ENCODE peak calls at places on chromosome 7, in five cellular contexts. One of them, this sample, is unnamed.

GRCh38 chr7:93914581-93915066 is 6.9 kb upstream of the GNG11 start:
- DNase-seq in HepG2: no peak
- DNase-seq in K562: no peak
- DNase-seq in H1: no peak
- DNase-seq in GM12878: no peak
- DNase-seq in this sample: peak

GRCh38 chr7:39181398-39181797 is 203.7 kb downstream of the POU6F2 start:
- DNase-seq in HepG2: no peak
- DNase-seq in K562: no peak
- DNase-seq in H1: no peak
- DNase-seq in GM12878: no peak
- DNase-seq in this sample: no peak

GRCh38 chr7:115116773-115117715 is 195.2 kb downstream of the MDFIC start:
- DNase-seq in HepG2: peak
- DNase-seq in K562: no peak
- DNase-seq in H1: no peak
- DNase-seq in GM12878: no peak
- DNase-seq in this sample: no peak

GRCh38 chr7:12386237-12386839 is 17.3 kb downstream of the VWDE start:
- DNase-seq in HepG2: no peak
- DNase-seq in K562: no peak
- DNase-seq in H1: no peak
- DNase-seq in GM12878: no peak
- DNase-seq in this sample: no peak

GRCh38 chr7:73366127-73366526 is 38.2 kb downstream of the FKBP6 start:
- DNase-seq in HepG2: no peak
- DNase-seq in K562: no peak
- DNase-seq in H1: no peak
- DNase-seq in GM12878: no peak
- DNase-seq in this sample: no peak

GRCh38 chr7:148318838-148319237 is 271.7 kb upstream of the C7orf33 start:
- DNase-seq in HepG2: no peak
- DNase-seq in K562: no peak
- DNase-seq in H1: no peak
- DNase-seq in GM12878: no peak
- DNase-seq in this sample: no peak

GRCh38 chr7:115707684-115708341 is 322.8 kb downstream of the TFEC start:
- DNase-seq in HepG2: no peak
- DNase-seq in K562: no peak
- DNase-seq in H1: no peak
- DNase-seq in GM12878: no peak
- DNase-seq in this sample: no peak

GRCh38 chr7:115198143-115198542 is 276.2 kb downstream of the MDFIC start:
- DNase-seq in HepG2: no peak
- DNase-seq in K562: no peak
- DNase-seq in H1: no peak
- DNase-seq in GM12878: no peak
- DNase-seq in this sample: no peak

GRCh38 chr7:83161186-83161585 is 1.5 kb downstream of the PCLO start:
- DNase-seq in HepG2: no peak
- DNase-seq in K562: no peak
- DNase-seq in H1: no peak
- DNase-seq in GM12878: no peak
- DNase-seq in this sample: no peak

GRCh38 chr7:1454471-1455065 is 4.7 kb downstream of the MICALL2 start:
- DNase-seq in HepG2: no peak
- DNase-seq in K562: no peak
- DNase-seq in H1: no peak
- DNase-seq in GM12878: no peak
- DNase-seq in this sample: no peak

GRCh38 chr7:98178762-98179490 is 32.3 kb upstream of the BHLHA15 start:
- DNase-seq in HepG2: no peak
- DNase-seq in K562: no peak
- DNase-seq in H1: peak
- DNase-seq in GM12878: no peak
- DNase-seq in this sample: no peak

GRCh38 chr7:51602321-51602720 is 285.7 kb upstream of the COBL start:
- DNase-seq in HepG2: no peak
- DNase-seq in K562: no peak
- DNase-seq in H1: no peak
- DNase-seq in GM12878: no peak
- DNase-seq in this sample: no peak

GRCh38 chr7:73972614-73973013 is 55.4 kb upstream of the ELN start:
- DNase-seq in HepG2: no peak
- DNase-seq in K562: no peak
- DNase-seq in H1: no peak
- DNase-seq in GM12878: no peak
- DNase-seq in this sample: no peak

GRCh38 chr7:19491371-19491770 is 217.5 kb downstream of the POLR1F start:
- DNase-seq in HepG2: no peak
- DNase-seq in K562: no peak
- DNase-seq in H1: no peak
- DNase-seq in GM12878: no peak
- DNase-seq in this sample: no peak

GRCh38 chr7:142461437-142461836 is 203.6 kb upstream of the PRSS58 start:
- DNase-seq in HepG2: no peak
- DNase-seq in K562: no peak
- DNase-seq in H1: no peak
- DNase-seq in GM12878: no peak
- DNase-seq in this sample: no peak

GRCh38 chr7:25448301-25448700 is 220.0 kb upstream of the NPVF start:
- DNase-seq in HepG2: no peak
- DNase-seq in K562: no peak
- DNase-seq in H1: no peak
- DNase-seq in GM12878: no peak
- DNase-seq in this sample: no peak

GRCh38 chr7:72405389-72405788 is 6.7 kb downstream of the CALN1 start:
- DNase-seq in HepG2: no peak
- DNase-seq in K562: no peak
- DNase-seq in H1: no peak
- DNase-seq in GM12878: no peak
- DNase-seq in this sample: no peak

GRCh38 chr7:42096681-42097637 is 140.1 kb downstream of the GLI3 start:
- DNase-seq in HepG2: no peak
- DNase-seq in K562: no peak
- DNase-seq in H1: no peak
- DNase-seq in GM12878: no peak
- DNase-seq in this sample: no peak

GRCh38 chr7:155470186-155470487 is 12.2 kb downstream of the EN2 start:
- DNase-seq in HepG2: no peak
- DNase-seq in K562: no peak
- DNase-seq in H1: no peak
- DNase-seq in GM12878: no peak
- DNase-seq in this sample: no peak

GRCh38 chr7:125386211-125386610 is 456.6 kb upstream of the POT1 start:
- DNase-seq in HepG2: no peak
- DNase-seq in K562: no peak
- DNase-seq in H1: no peak
- DNase-seq in GM12878: no peak
- DNase-seq in this sample: no peak

GRCh38 chr7:125396466-125397151 is 467.0 kb upstream of the POT1 start:
- DNase-seq in HepG2: no peak
- DNase-seq in K562: peak
- DNase-seq in H1: no peak
- DNase-seq in GM12878: no peak
- DNase-seq in this sample: no peak

GRCh38 chr7:125391921-125392320 is 462.3 kb upstream of the POT1 start:
- DNase-seq in HepG2: no peak
- DNase-seq in K562: no peak
- DNase-seq in H1: no peak
- DNase-seq in GM12878: no peak
- DNase-seq in this sample: no peak

GRCh38 chr7:125390866-125391265 is 461.2 kb upstream of the POT1 start:
- DNase-seq in HepG2: no peak
- DNase-seq in K562: no peak
- DNase-seq in H1: no peak
- DNase-seq in GM12878: no peak
- DNase-seq in this sample: no peak
- H3K27ac ChIP-seq in HepG2: no peak
- H3K27ac ChIP-seq in K562: no peak
- H3K27ac ChIP-seq in H1: no peak
- H3K27ac ChIP-seq in GM12878: no peak
- H3K27ac ChIP-seq in this sample: no peak

DNA sequence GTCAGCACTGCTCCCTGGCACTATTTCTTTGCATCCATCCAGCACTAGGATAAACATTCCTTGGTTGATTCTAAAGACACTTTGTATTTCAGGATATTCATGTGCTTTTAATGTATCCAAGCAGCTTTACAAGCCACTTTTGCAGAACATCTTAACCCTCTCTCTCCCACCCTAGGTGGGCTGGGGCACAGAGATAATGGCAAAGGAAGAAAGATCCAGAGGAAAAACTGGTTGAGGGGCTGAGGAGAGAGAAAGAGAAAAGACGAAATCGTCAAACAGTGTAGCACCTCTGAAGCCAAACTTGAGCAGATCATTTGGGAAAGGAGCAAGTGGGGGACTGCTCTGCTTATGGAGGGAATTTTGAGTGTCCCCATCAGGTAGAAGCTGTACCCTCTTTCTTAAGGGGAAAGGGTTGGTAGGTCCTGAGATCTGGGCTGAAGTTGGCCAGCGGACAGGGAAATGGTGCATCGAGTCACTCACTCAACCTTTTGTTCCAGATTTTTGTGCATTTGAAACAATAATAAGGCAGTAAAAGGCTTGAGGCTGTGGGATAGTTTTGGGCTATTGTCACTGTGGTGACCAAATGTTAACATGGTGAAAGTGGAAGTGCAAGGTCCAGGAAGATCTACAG is 4.2 kb upstream of the HOXA13 start:
- DNase-seq in HepG2: no peak
- DNase-seq in K562: no peak
- DNase-seq in H1: no peak
- DNase-seq in GM12878: no peak
- DNase-seq in this sample: no peak
- TF ChIP-seq EZH2 in HepG2: no peak
- TF ChIP-seq EZH2 in K562: no peak
- TF ChIP-seq EZH2 in H1: no peak
- TF ChIP-seq EZH2 in GM12878: no peak
- TF ChIP-seq EZH2 in this sample: no peak

DNA sequence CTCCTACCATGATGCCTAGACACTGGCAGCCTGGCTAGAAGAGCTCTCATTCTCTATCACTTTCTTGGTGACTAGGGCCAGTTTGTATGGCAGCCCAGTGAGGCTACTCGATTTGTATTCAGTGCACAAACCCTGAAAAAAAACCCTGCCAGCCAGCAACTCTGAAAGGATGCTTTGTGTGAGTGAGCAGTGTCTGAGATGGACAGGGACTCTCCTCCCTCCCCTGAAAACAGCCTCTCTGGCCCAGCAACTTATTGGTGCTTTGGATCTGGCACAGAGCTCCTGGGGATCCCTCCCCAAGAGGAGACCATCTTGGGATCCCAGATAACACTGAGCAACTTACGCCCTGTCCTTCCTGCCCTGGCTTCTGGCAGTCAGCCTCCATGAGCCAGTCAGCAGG is 10.8 kb upstream of the LRRC4 start:
- DNase-seq in HepG2: no peak
- DNase-seq in K562: no peak
- DNase-seq in H1: no peak
- DNase-seq in GM12878: no peak
- DNase-seq in this sample: no peak
- TF ChIP-seq SP1 in HepG2: no peak
- TF ChIP-seq SP1 in K562: no peak
- TF ChIP-seq SP1 in H1: no peak
- TF ChIP-seq SP1 in GM12878: no peak
- TF ChIP-seq SP1 in this sample: no peak

DNA sequence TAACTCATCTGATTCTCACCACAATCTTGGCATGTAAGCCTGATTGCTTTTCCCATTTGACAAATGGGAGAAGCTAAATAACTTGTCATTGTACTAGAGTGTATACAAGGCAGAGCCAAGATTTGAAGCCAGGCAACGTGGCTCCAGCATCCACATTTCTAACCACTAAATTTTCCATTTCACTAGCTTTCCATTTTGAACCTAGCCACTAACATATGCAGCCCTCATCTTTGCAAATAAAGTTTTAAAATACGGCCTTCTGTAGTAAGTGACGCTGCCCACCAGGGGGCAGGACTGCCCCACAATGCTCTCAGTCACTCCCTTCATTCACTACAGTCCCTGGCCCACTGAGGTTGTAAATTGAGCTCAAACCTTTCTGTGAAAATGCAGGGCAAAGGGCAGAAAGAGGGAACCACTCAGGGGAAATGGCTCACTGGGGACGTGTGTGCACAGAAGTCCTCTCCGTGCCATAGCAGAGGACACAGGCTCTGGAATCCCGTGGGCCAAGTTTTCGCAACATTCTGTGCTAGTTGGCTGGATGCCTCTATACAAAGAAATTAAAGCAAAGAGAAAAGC is 315.7 kb downstream of the TNS3 start:
- DNase-seq in HepG2: peak
- DNase-seq in K562: peak
- DNase-seq in H1: peak
- DNase-seq in GM12878: peak
- DNase-seq in this sample: peak
- H3K27ac ChIP-seq in HepG2: peak
- H3K27ac ChIP-seq in K562: no peak
- H3K27ac ChIP-seq in H1: no peak
- H3K27ac ChIP-seq in GM12878: no peak
- H3K27ac ChIP-seq in this sample: no peak

DNA sequence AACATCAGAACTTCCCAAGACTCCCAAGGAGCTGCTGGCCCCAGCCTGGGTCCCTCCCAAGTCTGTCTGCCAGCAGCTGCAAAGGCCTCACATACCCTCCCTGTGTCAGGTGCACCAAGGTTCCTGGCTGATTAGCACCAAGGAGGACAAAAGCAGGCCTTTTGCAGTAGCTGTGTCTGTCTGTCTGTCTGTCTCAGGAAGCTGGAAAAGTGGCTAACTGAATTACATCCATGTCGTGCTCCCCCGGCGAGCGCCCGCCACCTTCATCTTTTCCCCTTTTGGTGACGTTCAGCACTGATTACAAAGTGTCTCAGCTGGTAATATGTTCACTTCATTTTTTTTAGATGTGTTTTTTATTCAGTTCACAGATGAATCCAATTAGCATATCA is 536.3 kb downstream of the PTPRN2 start:
- DNase-seq in HepG2: no peak
- DNase-seq in K562: no peak
- DNase-seq in H1: no peak
- DNase-seq in GM12878: no peak
- DNase-seq in this sample: no peak
- TF ChIP-seq EZH2 in HepG2: no peak
- TF ChIP-seq EZH2 in K562: no peak
- TF ChIP-seq EZH2 in H1: no peak
- TF ChIP-seq EZH2 in GM12878: no peak
- TF ChIP-seq EZH2 in this sample: no peak

This sample was measured in HCT116.